ENCODE peak calls at places on chromosomes 1 and 21, in four cellular contexts. One of them, this sample, is unnamed.

GRCh38 chr1:116725798-116726197 is 28.4 kb upstream of the CD2 start:
- DNase-seq in kidney epithelial cell: no peak
- DNase-seq in C1 segment of cervical spinal cord: no peak
- DNase-seq in EL: no peak
- DNase-seq in this sample: no peak

GRCh38 chr1:99326215-99326949 is 62.1 kb downstream of the PLPPR4 start:
- DNase-seq in C1 segment of cervical spinal cord: no peak
- DNase-seq in kidney epithelial cell: no peak
- DNase-seq in EL: no peak
- DNase-seq in this sample: no peak

GRCh38 chr1:201275266-201275666 is 8.0 kb upstream of the PKP1 start:
- DNase-seq in C1 segment of cervical spinal cord: no peak
- DNase-seq in kidney epithelial cell: peak; percentile 74
- DNase-seq in EL: peak; percentile 81
- DNase-seq in this sample: no peak

GRCh38 chr1:145963218-145964019 is 956 bp downstream of the ANKRD34A start:
- DNase-seq in EL: peak; percentile 85
- DNase-seq in kidney epithelial cell: peak; percentile 49
- DNase-seq in C1 segment of cervical spinal cord: no peak
- DNase-seq in this sample: no peak

GRCh38 chr1:181676269-181676668 is 193.0 kb downstream of the CACNA1E start:
- DNase-seq in C1 segment of cervical spinal cord: peak; percentile 2
- DNase-seq in EL: peak; percentile 5
- DNase-seq in kidney epithelial cell: no peak
- DNase-seq in this sample: no peak

GRCh38 chr21:43935711-43936110 is 70.7 kb downstream of the AGPAT3 start:
- DNase-seq in EL: no peak
- DNase-seq in C1 segment of cervical spinal cord: no peak
- DNase-seq in kidney epithelial cell: no peak
- DNase-seq in this sample: no peak

GRCh38 chr1:157085416-157085815 is 14.2 kb downstream of the ETV3L start:
- DNase-seq in C1 segment of cervical spinal cord: no peak
- DNase-seq in kidney epithelial cell: no peak
- DNase-seq in EL: peak; percentile 45
- DNase-seq in this sample: no peak

GRCh38 chr1:164440222-164440621 is 118.8 kb upstream of the PBX1 start:
- DNase-seq in C1 segment of cervical spinal cord: peak; percentile 20
- DNase-seq in EL: peak; percentile 66
- DNase-seq in kidney epithelial cell: no peak
- DNase-seq in this sample: no peak

GRCh38 chr1:33007190-33008050 is 29.3 kb downstream of the AK2 start:
- DNase-seq in C1 segment of cervical spinal cord: no peak
- DNase-seq in EL: peak; percentile 86
- DNase-seq in kidney epithelial cell: peak; percentile 75
- DNase-seq in this sample: no peak

GRCh38 chr1:115987623-115988022 is 11.3 kb downstream of the SLC22A15 start:
- DNase-seq in EL: no peak
- DNase-seq in C1 segment of cervical spinal cord: no peak
- DNase-seq in kidney epithelial cell: no peak
- DNase-seq in this sample: no peak

GRCh38 chr21:22223385-22223784 is 1225.2 kb downstream of the NCAM2 start:
- DNase-seq in kidney epithelial cell: no peak
- DNase-seq in C1 segment of cervical spinal cord: no peak
- DNase-seq in EL: no peak
- DNase-seq in this sample: no peak

GRCh38 chr1:109762821-109763645 is 690 bp downstream of the EPS8L3 start:
- DNase-seq in kidney epithelial cell: no peak
- DNase-seq in C1 segment of cervical spinal cord: peak; percentile 23
- DNase-seq in EL: peak; percentile 73
- DNase-seq in this sample: no peak

GRCh38 chr1:208201241-208201640 is 42.9 kb downstream of the PLXNA2 start:
- DNase-seq in C1 segment of cervical spinal cord: no peak
- DNase-seq in EL: peak; percentile 97
- DNase-seq in kidney epithelial cell: peak; percentile 82
- DNase-seq in this sample: no peak

GRCh38 chr1:22772054-22772453 is 61.4 kb downstream of the EPHB2 start:
- DNase-seq in EL: no peak
- DNase-seq in kidney epithelial cell: no peak
- DNase-seq in C1 segment of cervical spinal cord: peak; percentile 77
- DNase-seq in this sample: no peak

GRCh38 chr21:39489380-39489924 is 37.7 kb downstream of the SH3BGR start:
- DNase-seq in C1 segment of cervical spinal cord: no peak
- DNase-seq in EL: no peak
- DNase-seq in kidney epithelial cell: no peak
- DNase-seq in this sample: no peak

GRCh38 chr1:94993931-94994645 is 67.2 kb upstream of the CNN3 start:
- DNase-seq in kidney epithelial cell: no peak
- DNase-seq in C1 segment of cervical spinal cord: no peak
- DNase-seq in EL: peak; percentile 44
- DNase-seq in this sample: no peak

GRCh38 chr1:197467881-197468280 is 199.8 kb downstream of the CRB1 start:
- DNase-seq in kidney epithelial cell: no peak
- DNase-seq in C1 segment of cervical spinal cord: no peak
- DNase-seq in EL: peak; percentile 44
- DNase-seq in this sample: no peak

GRCh38 chr1:6485937-6486250 is 5.6 kb downstream of the PLEKHG5 start:
- DNase-seq in EL: no peak
- DNase-seq in kidney epithelial cell: no peak
- DNase-seq in C1 segment of cervical spinal cord: no peak
- DNase-seq in this sample: no peak

GRCh38 chr1:78586572-78586971 is 33.7 kb upstream of the IFI44L start:
- DNase-seq in kidney epithelial cell: peak; percentile 19
- DNase-seq in C1 segment of cervical spinal cord: no peak
- DNase-seq in EL: peak; percentile 70
- DNase-seq in this sample: no peak

GRCh38 chr1:108117908-108118902 is 81.9 kb downstream of the SLC25A24 start:
- DNase-seq in C1 segment of cervical spinal cord: no peak
- DNase-seq in kidney epithelial cell: peak; percentile 19
- DNase-seq in EL: peak; percentile 65
- DNase-seq in this sample: no peak

GRCh38 chr1:91148641-91149069 is 126.8 kb upstream of the ZNF644 start:
- DNase-seq in EL: no peak
- DNase-seq in C1 segment of cervical spinal cord: no peak
- DNase-seq in kidney epithelial cell: no peak
- DNase-seq in this sample: no peak

GRCh38 chr1:9315411-9316079 is 22.9 kb downstream of the SPSB1 start:
- DNase-seq in EL: peak; percentile 31
- DNase-seq in C1 segment of cervical spinal cord: no peak
- DNase-seq in kidney epithelial cell: peak; percentile 80
- DNase-seq in this sample: no peak

GRCh38 chr1:236806634-236807033 is 11.5 kb downstream of the MTR start:
- DNase-seq in C1 segment of cervical spinal cord: no peak
- DNase-seq in EL: no peak
- DNase-seq in kidney epithelial cell: no peak
- DNase-seq in this sample: no peak

GRCh38 chr1:65344171-65344570 is 34.8 kb downstream of the DNAJC6 start:
- DNase-seq in kidney epithelial cell: no peak
- DNase-seq in EL: no peak
- DNase-seq in C1 segment of cervical spinal cord: no peak
- DNase-seq in this sample: no peak

GRCh38 chr1:172960454-172961208 is 90.1 kb downstream of the TNFSF18 start:
- DNase-seq in kidney epithelial cell: no peak
- DNase-seq in EL: no peak
- DNase-seq in C1 segment of cervical spinal cord: no peak
- DNase-seq in this sample: no peak

GRCh38 chr1:193355179-193355578 is 168.8 kb upstream of the B3GALT2 start:
- DNase-seq in C1 segment of cervical spinal cord: no peak
- DNase-seq in kidney epithelial cell: no peak
- DNase-seq in EL: peak; percentile 40
- DNase-seq in this sample: no peak

GRCh38 chr1:78006491-78006890 is 1.8 kb downstream of the DNAJB4 start:
- DNase-seq in EL: no peak
- DNase-seq in kidney epithelial cell: no peak
- DNase-seq in C1 segment of cervical spinal cord: no peak
- DNase-seq in this sample: no peak

GRCh38 chr1:205791568-205792180 is 16.4 kb upstream of the RAB29 start:
- DNase-seq in EL: peak; percentile 62
- DNase-seq in C1 segment of cervical spinal cord: peak; percentile 63
- DNase-seq in kidney epithelial cell: no peak
- DNase-seq in this sample: peak; percentile 37

GRCh38 chr1:231691618-231692259 is 65.1 kb downstream of the DISC1 start:
- DNase-seq in kidney epithelial cell: no peak
- DNase-seq in C1 segment of cervical spinal cord: peak; percentile 31
- DNase-seq in EL: peak; percentile 55
- DNase-seq in this sample: no peak